ENCODE peak calls at places on chromosomes 12 and 14, in ten cellular contexts. One of them, this sample, is unnamed.

GRCh38 chr12:50110127-50110761 is 1.8 kb upstream of the COX14 start:
- DNase-seq in tibial artery: peak
- DNase-seq in foreskin fibroblast: peak
- DNase-seq in neural crest cell: no peak
- DNase-seq in substantia nigra: no peak
- DNase-seq in NCI-H460: no peak
- DNase-seq in K562: peak
- DNase-seq in activated CD4-positive, alpha-beta T cell treated with anti-CD3 and anti-CD28 coated beads for 36 hours: peak
- DNase-seq in T-cell: no peak
- DNase-seq in GM20000: peak
- DNase-seq in this sample: no peak

GRCh38 chr12:70367268-70368141 is 1.4 kb downstream of the KCNMB4 start:
- DNase-seq in tibial artery: no peak
- DNase-seq in foreskin fibroblast: peak
- DNase-seq in neural crest cell: no peak
- DNase-seq in substantia nigra: peak
- DNase-seq in NCI-H460: no peak
- DNase-seq in K562: no peak
- DNase-seq in activated CD4-positive, alpha-beta T cell treated with anti-CD3 and anti-CD28 coated beads for 36 hours: no peak
- DNase-seq in T-cell: no peak
- DNase-seq in GM20000: no peak
- DNase-seq in this sample: no peak

GRCh38 chr14:105166571-105167302 is 1.8 kb downstream of the JAG2 start:
- DNase-seq in tibial artery: no peak
- DNase-seq in foreskin fibroblast: no peak
- DNase-seq in neural crest cell: no peak
- DNase-seq in substantia nigra: no peak
- DNase-seq in NCI-H460: no peak
- DNase-seq in K562: no peak
- DNase-seq in activated CD4-positive, alpha-beta T cell treated with anti-CD3 and anti-CD28 coated beads for 36 hours: peak
- DNase-seq in T-cell: no peak
- DNase-seq in GM20000: no peak
- DNase-seq in this sample: no peak

GRCh38 chr12:6950401-6950801 is 755 bp upstream of the PTPN6 start:
- DNase-seq in tibial artery: no peak
- DNase-seq in foreskin fibroblast: no peak
- DNase-seq in neural crest cell: no peak
- DNase-seq in substantia nigra: no peak
- DNase-seq in NCI-H460: no peak
- DNase-seq in K562: no peak
- DNase-seq in activated CD4-positive, alpha-beta T cell treated with anti-CD3 and anti-CD28 coated beads for 36 hours: peak
- DNase-seq in T-cell: no peak
- DNase-seq in GM20000: no peak
- DNase-seq in this sample: no peak

GRCh38 chr14:22268875-22269274 is 320.1 kb downstream of the DAD1 start:
- DNase-seq in tibial artery: no peak
- DNase-seq in foreskin fibroblast: no peak
- DNase-seq in neural crest cell: no peak
- DNase-seq in substantia nigra: no peak
- DNase-seq in NCI-H460: peak
- DNase-seq in K562: peak
- DNase-seq in activated CD4-positive, alpha-beta T cell treated with anti-CD3 and anti-CD28 coated beads for 36 hours: no peak
- DNase-seq in T-cell: no peak
- DNase-seq in GM20000: no peak
- DNase-seq in this sample: no peak

GRCh38 chr12:11769723-11770514 is 120.4 kb downstream of the ETV6 start:
- DNase-seq in tibial artery: no peak
- DNase-seq in foreskin fibroblast: no peak
- DNase-seq in neural crest cell: no peak
- DNase-seq in substantia nigra: no peak
- DNase-seq in NCI-H460: no peak
- DNase-seq in K562: no peak
- DNase-seq in activated CD4-positive, alpha-beta T cell treated with anti-CD3 and anti-CD28 coated beads for 36 hours: no peak
- DNase-seq in T-cell: no peak
- DNase-seq in GM20000: no peak
- DNase-seq in this sample: no peak

GRCh38 chr12:114355389-114356088 is 50.4 kb downstream of the TBX5 start:
- DNase-seq in tibial artery: no peak
- DNase-seq in foreskin fibroblast: no peak
- DNase-seq in neural crest cell: no peak
- DNase-seq in substantia nigra: no peak
- DNase-seq in NCI-H460: no peak
- DNase-seq in K562: no peak
- DNase-seq in activated CD4-positive, alpha-beta T cell treated with anti-CD3 and anti-CD28 coated beads for 36 hours: peak
- DNase-seq in T-cell: no peak
- DNase-seq in GM20000: no peak
- DNase-seq in this sample: no peak

GRCh38 chr14:42893183-42893582 is 1286.5 kb downstream of the LRFN5 start:
- DNase-seq in tibial artery: no peak
- DNase-seq in foreskin fibroblast: no peak
- DNase-seq in neural crest cell: no peak
- DNase-seq in substantia nigra: no peak
- DNase-seq in NCI-H460: no peak
- DNase-seq in K562: no peak
- DNase-seq in activated CD4-positive, alpha-beta T cell treated with anti-CD3 and anti-CD28 coated beads for 36 hours: no peak
- DNase-seq in T-cell: no peak
- DNase-seq in GM20000: no peak
- DNase-seq in this sample: no peak

GRCh38 chr14:76050797-76051392 is 65.3 kb downstream of the IFT43 start:
- DNase-seq in tibial artery: no peak
- DNase-seq in foreskin fibroblast: peak
- DNase-seq in neural crest cell: peak
- DNase-seq in substantia nigra: peak
- DNase-seq in NCI-H460: peak
- DNase-seq in K562: peak
- DNase-seq in activated CD4-positive, alpha-beta T cell treated with anti-CD3 and anti-CD28 coated beads for 36 hours: peak
- DNase-seq in T-cell: peak
- DNase-seq in GM20000: peak
- DNase-seq in this sample: no peak

GRCh38 chr14:60648169-60648933 is 926 bp downstream of the SIX1 start:
- DNase-seq in tibial artery: peak
- DNase-seq in foreskin fibroblast: no peak
- DNase-seq in neural crest cell: no peak
- DNase-seq in substantia nigra: no peak
- DNase-seq in NCI-H460: no peak
- DNase-seq in K562: peak
- DNase-seq in activated CD4-positive, alpha-beta T cell treated with anti-CD3 and anti-CD28 coated beads for 36 hours: peak
- DNase-seq in T-cell: no peak
- DNase-seq in GM20000: peak
- DNase-seq in this sample: no peak

GRCh38 chr14:69682607-69683263 is 71.3 kb downstream of the SUSD6 start:
- DNase-seq in tibial artery: no peak
- DNase-seq in foreskin fibroblast: no peak
- DNase-seq in neural crest cell: no peak
- DNase-seq in substantia nigra: no peak
- DNase-seq in NCI-H460: no peak
- DNase-seq in K562: no peak
- DNase-seq in activated CD4-positive, alpha-beta T cell treated with anti-CD3 and anti-CD28 coated beads for 36 hours: peak
- DNase-seq in T-cell: no peak
- DNase-seq in GM20000: no peak
- DNase-seq in this sample: peak

GRCh38 chr12:40946612-40947194 is 241.4 kb upstream of the PDZRN4 start:
- DNase-seq in tibial artery: no peak
- DNase-seq in foreskin fibroblast: peak
- DNase-seq in neural crest cell: no peak
- DNase-seq in substantia nigra: no peak
- DNase-seq in NCI-H460: peak
- DNase-seq in K562: peak
- DNase-seq in activated CD4-positive, alpha-beta T cell treated with anti-CD3 and anti-CD28 coated beads for 36 hours: no peak
- DNase-seq in T-cell: no peak
- DNase-seq in GM20000: peak
- DNase-seq in this sample: no peak

GRCh38 chr14:74984241-74985027 is 18.3 kb upstream of the EIF2B2 start:
- DNase-seq in tibial artery: no peak
- DNase-seq in foreskin fibroblast: no peak
- DNase-seq in neural crest cell: no peak
- DNase-seq in substantia nigra: no peak
- DNase-seq in NCI-H460: no peak
- DNase-seq in K562: no peak
- DNase-seq in activated CD4-positive, alpha-beta T cell treated with anti-CD3 and anti-CD28 coated beads for 36 hours: no peak
- DNase-seq in T-cell: no peak
- DNase-seq in GM20000: no peak
- DNase-seq in this sample: no peak

GRCh38 chr12:43111608-43112007 is 440.4 kb downstream of the ADAMTS20 start:
- DNase-seq in tibial artery: no peak
- DNase-seq in foreskin fibroblast: no peak
- DNase-seq in neural crest cell: no peak
- DNase-seq in substantia nigra: no peak
- DNase-seq in NCI-H460: no peak
- DNase-seq in K562: no peak
- DNase-seq in activated CD4-positive, alpha-beta T cell treated with anti-CD3 and anti-CD28 coated beads for 36 hours: no peak
- DNase-seq in T-cell: no peak
- DNase-seq in GM20000: no peak
- DNase-seq in this sample: no peak

GRCh38 chr14:69153848-69154208 is 909 bp upstream of the DCAF5 start:
- DNase-seq in tibial artery: no peak
- DNase-seq in foreskin fibroblast: peak
- DNase-seq in neural crest cell: peak
- DNase-seq in substantia nigra: peak
- DNase-seq in NCI-H460: no peak
- DNase-seq in K562: peak
- DNase-seq in activated CD4-positive, alpha-beta T cell treated with anti-CD3 and anti-CD28 coated beads for 36 hours: no peak
- DNase-seq in T-cell: no peak
- DNase-seq in GM20000: peak
- DNase-seq in this sample: no peak

GRCh38 chr12:124583854-124584253 is 16.4 kb upstream of the NCOR2 start:
- DNase-seq in tibial artery: no peak
- DNase-seq in foreskin fibroblast: no peak
- DNase-seq in neural crest cell: no peak
- DNase-seq in substantia nigra: no peak
- DNase-seq in NCI-H460: no peak
- DNase-seq in K562: peak
- DNase-seq in activated CD4-positive, alpha-beta T cell treated with anti-CD3 and anti-CD28 coated beads for 36 hours: no peak
- DNase-seq in T-cell: no peak
- DNase-seq in GM20000: no peak
- DNase-seq in this sample: no peak

GRCh38 chr12:2813573-2814185 is 1.2 kb downstream of the ITFG2 start:
- DNase-seq in tibial artery: no peak
- DNase-seq in foreskin fibroblast: peak
- DNase-seq in neural crest cell: peak
- DNase-seq in substantia nigra: no peak
- DNase-seq in NCI-H460: peak
- DNase-seq in K562: peak
- DNase-seq in activated CD4-positive, alpha-beta T cell treated with anti-CD3 and anti-CD28 coated beads for 36 hours: peak
- DNase-seq in T-cell: peak
- DNase-seq in GM20000: peak
- DNase-seq in this sample: peak

GRCh38 chr12:111411187-111411764 is 5.6 kb downstream of the SH2B3 start:
- DNase-seq in tibial artery: no peak
- DNase-seq in foreskin fibroblast: no peak
- DNase-seq in neural crest cell: no peak
- DNase-seq in substantia nigra: no peak
- DNase-seq in NCI-H460: no peak
- DNase-seq in K562: no peak
- DNase-seq in activated CD4-positive, alpha-beta T cell treated with anti-CD3 and anti-CD28 coated beads for 36 hours: no peak
- DNase-seq in T-cell: no peak
- DNase-seq in GM20000: no peak
- DNase-seq in this sample: no peak